ENCODE peak calls at places on chromosomes 4 and X, in eight cellular contexts. H is AG09319, E is PC-3, T is CD14-positive monocyte, C is glutamatergic neuron, Z is IMR-90, I is neural progenitor cell, A is WERI-Rb-1. U is an unnamed sample.

GRCh38 chr4:75081561-75081960 is 148.6 kb downstream of the PARM1 start:
- DNase-seq in H (no peak), E (no peak), T (no peak), C (no peak), Z (no peak), I (no peak), A (no peak), U (no peak)

GRCh38 chr4:68291256-68291655 is 45.8 kb upstream of the TMPRSS11B start:
- DNase-seq in H (no peak), E (no peak), T (no peak), C (no peak), Z (no peak), I (no peak), A (no peak), U (no peak)

GRCh38 chr4:148445071-148445902 is 3.1 kb upstream of the NR3C2 start:
- DNase-seq in H (no peak), E (peak; percentile 33), T (no peak), C (peak; percentile 50), Z (no peak), I (peak; percentile 85), A (peak; percentile 67), U (peak; percentile 53)

GRCh38 chr4:103199009-103199408 is 866 bp upstream of the CENPE start:
- DNase-seq in H (no peak), E (no peak), T (no peak), C (no peak), Z (no peak), I (no peak), A (no peak), U (no peak)

GRCh38 chrX:3584415-3584996 is 128.9 kb downstream of the PRKX start:
- DNase-seq in H (no peak), E (no peak), T (no peak), C (no peak), Z (no peak), I (no peak), A (no peak), U (no peak)

GRCh38 chrX:132412208-132412607 is 76.6 kb downstream of the MBNL3 start:
- DNase-seq in H (no peak), E (no peak), T (no peak), C (no peak), Z (no peak), I (peak; percentile 80), A (no peak), U (no peak)

GRCh38 chr4:170750519-170750918 is 660.8 kb upstream of the AADAT start:
- DNase-seq in H (no peak), E (no peak), T (no peak), C (no peak), Z (no peak), I (no peak), A (no peak), U (no peak)

GRCh38 chr4:80070880-80071620 is 2.0 kb downstream of the ANTXR2 start:
- DNase-seq in H (no peak), E (peak; percentile 34), T (no peak), C (no peak), Z (peak; percentile 55), I (no peak), A (no peak), U (no peak)

GRCh38 chr4:86446996-86447395 is 87.1 kb upstream of the MAPK10 start:
- DNase-seq in H (no peak), E (no peak), T (no peak), C (no peak), Z (no peak), I (no peak), A (no peak), U (no peak)

GRCh38 chrX:46459603-46460002 is 85.6 kb downstream of the ZNF674 start:
- DNase-seq in H (no peak), E (no peak), T (no peak), C (no peak), Z (no peak), I (no peak), A (no peak), U (no peak)

GRCh38 chr4:508675-509373 is 9.8 kb downstream of the PIGG start:
- DNase-seq in H (no peak), E (no peak), T (no peak), C (no peak), Z (no peak), I (no peak), A (no peak), U (no peak)

GRCh38 chr4:174794706-174795105 is 34.3 kb downstream of the GLRA3 start:
- DNase-seq in H (no peak), E (peak; percentile 90), T (no peak), C (no peak), Z (no peak), I (no peak), A (no peak), U (no peak)

GRCh38 chr4:141730805-141731204 is 94.4 kb downstream of the IL15 start:
- DNase-seq in H (no peak), E (peak; percentile 19), T (no peak), C (no peak), Z (peak; percentile 30), I (no peak), A (no peak), U (no peak)

GRCh38 chr4:150176559-150176958 is 98.3 kb downstream of the DCLK2 start:
- DNase-seq in H (peak; percentile 94), E (no peak), T (no peak), C (no peak), Z (peak; percentile 55), I (no peak), A (no peak), U (no peak)

GRCh38 chr4:30619679-30620078 is 100.5 kb upstream of the PCDH7 start:
- DNase-seq in H (no peak), E (no peak), T (no peak), C (no peak), Z (no peak), I (no peak), A (no peak), U (no peak)

GRCh38 chr4:3817561-3817960 is 51.4 kb downstream of the ADRA2C start:
- DNase-seq in H (no peak), E (no peak), T (no peak), C (no peak), Z (no peak), I (no peak), A (no peak), U (no peak)

GRCh38 chr4:75513529-75514130 is 573 bp downstream of the RCHY1 start:
- DNase-seq in H (no peak), E (no peak), T (no peak), C (no peak), Z (peak; percentile 12), I (peak; percentile 1), A (no peak), U (no peak)

GRCh38 chrX:66030505-66031317 is 9.2 kb downstream of the VSIG4 start:
- DNase-seq in H (no peak), E (peak; percentile 13), T (peak; percentile 46), C (no peak), Z (peak; percentile 7), I (peak; percentile 47), A (peak; percentile 14), U (no peak)

GRCh38 chr4:87219648-87220093 is 747 bp downstream of the KLHL8 start:
- DNase-seq in H (no peak), E (peak; percentile 12), T (peak; percentile 56), C (peak; percentile 60), Z (peak; percentile 33), I (peak; percentile 63), A (peak; percentile 48), U (peak; percentile 64)

GRCh38 chr4:153788064-153788418 is 842 bp downstream of the SFRP2 start:
- DNase-seq in H (no peak), E (no peak), T (no peak), C (peak; percentile 27), Z (no peak), I (peak; percentile 46), A (no peak), U (no peak)

GRCh38 chr4:48261288-48261687 is 8.3 kb downstream of the TEC start:
- DNase-seq in H (no peak), E (no peak), T (no peak), C (no peak), Z (peak; percentile 24), I (no peak), A (no peak), U (no peak)

DNA sequence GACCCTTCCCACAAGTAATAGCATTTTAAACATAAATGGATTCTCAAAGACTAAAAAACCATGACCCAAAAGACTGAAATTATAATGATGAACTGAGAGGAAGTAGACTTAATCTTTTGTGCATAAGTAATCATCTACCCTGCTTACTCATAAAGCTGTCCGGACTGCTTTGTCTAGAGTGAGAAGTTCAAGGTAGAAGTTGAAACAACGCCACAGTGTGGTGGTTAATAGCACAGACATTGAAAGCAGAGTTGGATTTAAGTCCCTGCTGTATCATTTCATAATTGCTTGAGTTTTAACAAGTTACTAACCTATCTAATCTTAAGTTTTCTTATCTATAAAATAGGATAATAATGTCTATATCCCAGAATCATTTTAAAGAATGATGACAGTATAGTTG is 346.5 kb downstream of the CENPC start:
- DNase-seq in H (no peak), E (peak; percentile 77), T (no peak), C (no peak), Z (no peak), I (no peak), A (peak; percentile 30), U (peak; percentile 13)
- TF ChIP-seq CTCF in H (no peak), E (peak; percentile 79), T (no peak), C (peak; percentile 23), Z (no peak), I (peak; percentile 13), A (peak; percentile 49), U (no peak)

GRCh38 chrX:43836435-43837184 is 45.6 kb downstream of the MAOB start:
- DNase-seq in H (no peak), E (peak; percentile 65), T (no peak), C (no peak), Z (peak; percentile 18), I (peak; percentile 3), A (no peak), U (peak; percentile 14)
- TF ChIP-seq CTCF in H (peak; percentile 68), E (peak; percentile 70), T (peak; percentile 61), C (peak; percentile 56), Z (peak; percentile 59), I (peak; percentile 70), A (peak; percentile 13), U (peak; percentile 36)

GRCh38 chrX:138849521-138849920 is 138.0 kb upstream of the FGF13 start:
- DNase-seq in H (no peak), E (no peak), T (no peak), C (no peak), Z (no peak), I (no peak), A (no peak), U (no peak)

GRCh38 chrX:138845791-138846190 is 134.3 kb upstream of the FGF13 start:
- DNase-seq in H (no peak), E (no peak), T (no peak), C (no peak), Z (no peak), I (peak; percentile 57), A (no peak), U (no peak)

DNA sequence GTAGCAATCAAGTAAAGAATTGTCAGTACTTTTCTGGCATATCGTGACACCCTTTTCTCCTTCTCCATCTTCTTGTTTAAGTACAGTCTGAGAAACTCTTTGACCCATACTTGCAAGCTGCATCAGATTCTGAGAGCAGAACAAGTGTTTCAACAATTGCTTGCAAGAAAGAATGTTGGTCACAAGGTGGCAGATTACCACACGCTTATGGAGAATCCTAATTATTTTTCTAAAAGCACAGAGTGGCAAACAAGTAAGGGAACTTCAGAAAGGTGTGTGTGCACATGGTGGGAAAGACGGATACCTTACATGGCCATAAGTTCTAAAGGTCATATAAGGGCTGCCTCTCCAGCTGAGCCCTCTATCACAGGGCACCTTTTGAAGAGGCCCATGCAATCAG is 136.4 kb upstream of the FGF13 start:
- DNase-seq in H (no peak), E (peak; percentile 48), T (no peak), C (no peak), Z (no peak), I (no peak), A (no peak), U (no peak)
- TF ChIP-seq CTCF in H (peak; percentile 34), E (peak; percentile 65), T (no peak), C (no peak), Z (no peak), I (peak; percentile 37), A (no peak), U (no peak)

GRCh38 chr4:57612279-57612678 is 502.1 kb upstream of the IGFBP7 start:
- DNase-seq in H (no peak), E (peak; percentile 14), T (no peak), C (no peak), Z (no peak), I (no peak), A (no peak), U (no peak)
- TF ChIP-seq CTCF in H (no peak), E (peak; percentile 39), T (no peak), C (no peak), Z (no peak), I (peak; percentile 34), A (no peak), U (no peak)